ENCODE peak calls at places on chromosomes 1 and 21, in nine cellular contexts. Y, U, O, Q, R, B, M, N and L are unnamed samples.

GRCh38 chr1:178702141-178702540 is 22.9 kb upstream of the RALGPS2 start:
- DNase-seq in B (no peak), U (no peak), M (no peak), Q (no peak), R (no peak), Y (no peak), N (no peak), O (no peak), L (no peak)

GRCh38 chr1:14835725-14836124 is 237.2 kb downstream of the KAZN start:
- DNase-seq in O (no peak), U (no peak), N (no peak), Q (no peak), R (no peak), M (no peak), Y (no peak), B (no peak), L (no peak)

GRCh38 chr1:213389061-213389581 is 338.1 kb downstream of the RPS6KC1 start:
- DNase-seq in Q (no peak), M (no peak), R (no peak), O (no peak), N (no peak), Y (no peak), B (peak; percentile 22), U (no peak), L (no peak)

GRCh38 chr21:42411891-42412635 is 8.4 kb downstream of the UBASH3A start:
- DNase-seq in M (no peak), Q (no peak), U (no peak), O (no peak), Y (no peak), B (no peak), N (no peak), R (no peak), L (no peak)

GRCh38 chr1:170305777-170306299 is 160.1 kb downstream of the NTMT2 start:
- DNase-seq in M (no peak), R (no peak), O (no peak), B (no peak), Q (no peak), U (no peak), Y (no peak), N (no peak), L (no peak)

GRCh38 chr1:30197616-30197934 is 525.8 kb downstream of the MATN1 start:
- DNase-seq in M (no peak), O (no peak), Y (no peak), Q (no peak), B (no peak), N (no peak), U (no peak), R (no peak), L (no peak)

GRCh38 chr1:227786673-227787512 is 28.6 kb upstream of the PRSS38 start:
- DNase-seq in B (no peak), R (no peak), Y (no peak), N (no peak), U (no peak), M (no peak), O (no peak), Q (no peak), L (no peak)

GRCh38 chr1:81517987-81518386 is 282.7 kb upstream of the ADGRL2 start:
- DNase-seq in Y (no peak), Q (no peak), M (no peak), O (peak; percentile 10), B (no peak), N (no peak), R (no peak), U (no peak), L (no peak)

GRCh38 chr1:230169454-230170152 is 102.6 kb downstream of the GALNT2 start:
- DNase-seq in R (no peak), N (no peak), M (no peak), Y (no peak), B (no peak), Q (no peak), U (no peak), O (no peak), L (no peak)

GRCh38 chr1:227941509-227942020 is 6.2 kb downstream of the WNT9A start:
- DNase-seq in N (no peak), Q (no peak), O (no peak), B (no peak), R (no peak), M (no peak), Y (no peak), U (no peak), L (no peak)

GRCh38 chr1:236762410-236762809 is 32.7 kb upstream of the MTR start:
- DNase-seq in Q (no peak), B (no peak), R (no peak), O (no peak), M (no peak), Y (no peak), U (peak; percentile 1), N (no peak), L (no peak)

GRCh38 chr1:206866062-206866461 is 639 bp downstream of the IL20 start:
- DNase-seq in U (no peak), Y (no peak), O (no peak), Q (no peak), M (no peak), N (no peak), B (no peak), R (no peak), L (no peak)

GRCh38 chr1:27066313-27066630 is 53.6 kb upstream of the TENT5B start:
- DNase-seq in N (no peak), M (no peak), R (no peak), U (no peak), Q (no peak), Y (no peak), B (no peak), O (no peak), L (no peak)

GRCh38 chr1:115706774-115707425 is 61.6 kb downstream of the CASQ2 start:
- DNase-seq in U (no peak), N (peak; percentile 17), O (peak; percentile 21), B (no peak), Y (no peak), M (peak; percentile 4), R (no peak), Q (no peak), L (peak; percentile 27)

GRCh38 chr1:35883681-35884155 is 709 bp downstream of the AGO1 start:
- DNase-seq in B (peak; percentile 46), Q (peak; percentile 65), Y (peak; percentile 37), U (peak; percentile 32), R (peak; percentile 34), N (no peak), O (peak; percentile 93), M (peak; percentile 62), L (peak; percentile 43)

GRCh38 chr1:30033276-30034104 is 689.9 kb downstream of the MATN1 start:
- DNase-seq in N (no peak), O (no peak), R (no peak), U (no peak), M (no peak), Y (no peak), B (no peak), Q (no peak), L (no peak)

GRCh38 chr1:173454966-173455524 is 22.1 kb upstream of the PRDX6 start:
- DNase-seq in M (no peak), Q (no peak), B (no peak), U (no peak), O (no peak), R (no peak), Y (no peak), N (no peak), L (no peak)

GRCh38 chr1:6785318-6785712 is at the start of gene CAMTA1:
- DNase-seq in Q (no peak), U (no peak), M (no peak), O (no peak), B (no peak), N (no peak), R (no peak), Y (no peak), L (no peak)

GRCh38 chr1:115727706-115728249 is 40.7 kb downstream of the CASQ2 start:
- DNase-seq in M (no peak), O (no peak), N (peak; percentile 65), B (no peak), Y (no peak), U (no peak), R (no peak), Q (peak; percentile 71), L (no peak)